ENCODE peak calls at places on chromosomes 2 and 18, in eight cellular contexts. One of them, this sample, is unnamed. For H3K4me1, the result is how much of the 10 kb centered on the place peaks cover.

GRCh38 chr2:25341753-25342371 is at the start of gene DNMT3A:
- DNase-seq in HepG2: no peak
- DNase-seq in ovary: peak
- DNase-seq in upper lobe of left lung: no peak
- DNase-seq in sigmoid colon: peak
- DNase-seq in GM12878: no peak
- DNase-seq in suprapubic skin: no peak
- DNase-seq in A549: no peak
- DNase-seq in this sample: no peak

GRCh38 chr2:241788572-241788971 is 11.9 kb downstream of the GAL3ST2 start:
- DNase-seq in upper lobe of left lung: no peak
- DNase-seq in ovary: no peak
- DNase-seq in A549: no peak
- DNase-seq in GM12878: peak
- DNase-seq in sigmoid colon: no peak
- DNase-seq in HepG2: no peak
- DNase-seq in suprapubic skin: no peak
- DNase-seq in this sample: no peak

GRCh38 chr18:40473221-40473620 is 1481.8 kb upstream of the PIK3C3 start:
- DNase-seq in A549: no peak
- DNase-seq in GM12878: no peak
- DNase-seq in suprapubic skin: no peak
- DNase-seq in ovary: no peak
- DNase-seq in upper lobe of left lung: no peak
- DNase-seq in HepG2: no peak
- DNase-seq in sigmoid colon: no peak
- DNase-seq in this sample: no peak

GRCh38 chr2:156903335-156903734 is 354.2 kb upstream of the GALNT5 start:
- DNase-seq in upper lobe of left lung: no peak
- DNase-seq in A549: no peak
- DNase-seq in GM12878: no peak
- DNase-seq in suprapubic skin: no peak
- DNase-seq in ovary: no peak
- DNase-seq in sigmoid colon: no peak
- DNase-seq in HepG2: no peak
- DNase-seq in this sample: no peak

GRCh38 chr2:238061310-238062202 is 755 bp downstream of the SCLY start:
- DNase-seq in A549: peak
- DNase-seq in ovary: no peak
- DNase-seq in suprapubic skin: peak
- DNase-seq in GM12878: no peak
- DNase-seq in upper lobe of left lung: peak
- DNase-seq in HepG2: peak
- DNase-seq in sigmoid colon: peak
- DNase-seq in this sample: no peak

GRCh38 chr2:19321946-19322345 is 36.5 kb downstream of the OSR1 start:
- DNase-seq in A549: no peak
- DNase-seq in HepG2: peak
- DNase-seq in GM12878: no peak
- DNase-seq in sigmoid colon: no peak
- DNase-seq in upper lobe of left lung: no peak
- DNase-seq in suprapubic skin: no peak
- DNase-seq in ovary: no peak
- DNase-seq in this sample: no peak

GRCh38 chr2:147688252-147688651 is 156.6 kb upstream of the ACVR2A start:
- DNase-seq in ovary: no peak
- DNase-seq in suprapubic skin: no peak
- DNase-seq in HepG2: no peak
- DNase-seq in A549: no peak
- DNase-seq in upper lobe of left lung: no peak
- DNase-seq in GM12878: no peak
- DNase-seq in sigmoid colon: no peak
- DNase-seq in this sample: peak

GRCh38 chr2:179376881-179377280 is 112.2 kb upstream of the SESTD1 start:
- DNase-seq in sigmoid colon: no peak
- DNase-seq in suprapubic skin: no peak
- DNase-seq in upper lobe of left lung: no peak
- DNase-seq in HepG2: no peak
- DNase-seq in GM12878: no peak
- DNase-seq in ovary: no peak
- DNase-seq in A549: no peak
- DNase-seq in this sample: no peak

GRCh38 chr2:161250864-161251436 is 57.3 kb upstream of the PSMD14 start:
- DNase-seq in HepG2: peak
- DNase-seq in GM12878: no peak
- DNase-seq in ovary: no peak
- DNase-seq in sigmoid colon: no peak
- DNase-seq in A549: peak
- DNase-seq in suprapubic skin: no peak
- DNase-seq in upper lobe of left lung: no peak
- DNase-seq in this sample: no peak

GRCh38 chr18:54923339-54923956 is 35.8 kb downstream of the CCDC68 start:
- DNase-seq in upper lobe of left lung: peak
- DNase-seq in A549: no peak
- DNase-seq in suprapubic skin: no peak
- DNase-seq in sigmoid colon: no peak
- DNase-seq in ovary: no peak
- DNase-seq in HepG2: peak
- DNase-seq in GM12878: no peak
- DNase-seq in this sample: no peak

GRCh38 chr18:48543228-48543627 is 4.4 kb downstream of the CTIF start:
- DNase-seq in HepG2: peak
- DNase-seq in ovary: no peak
- DNase-seq in suprapubic skin: no peak
- DNase-seq in sigmoid colon: no peak
- DNase-seq in upper lobe of left lung: no peak
- DNase-seq in A549: no peak
- DNase-seq in GM12878: no peak
- DNase-seq in this sample: no peak

GRCh38 chr2:138893746-138894145 is 113.6 kb upstream of the NXPH2 start:
- DNase-seq in sigmoid colon: no peak
- DNase-seq in GM12878: no peak
- DNase-seq in A549: no peak
- DNase-seq in suprapubic skin: no peak
- DNase-seq in HepG2: no peak
- DNase-seq in ovary: no peak
- DNase-seq in upper lobe of left lung: no peak
- DNase-seq in this sample: no peak

GRCh38 chr2:214410918-214411554 is at the start of gene VWC2L:
- DNase-seq in GM12878: no peak
- DNase-seq in suprapubic skin: no peak
- DNase-seq in ovary: peak
- DNase-seq in sigmoid colon: no peak
- DNase-seq in upper lobe of left lung: peak
- DNase-seq in HepG2: peak
- DNase-seq in A549: peak
- DNase-seq in this sample: no peak

GRCh38 chr2:46164581-46165301 is 132.5 kb upstream of the EPAS1 start:
- DNase-seq in upper lobe of left lung: peak
- DNase-seq in HepG2: no peak
- DNase-seq in A549: peak
- DNase-seq in GM12878: no peak
- DNase-seq in sigmoid colon: peak
- DNase-seq in ovary: peak
- DNase-seq in suprapubic skin: peak
- DNase-seq in this sample: peak

GRCh38 chr18:55266981-55267380 is 307.7 kb upstream of the CCDC68 start:
- DNase-seq in A549: no peak
- DNase-seq in upper lobe of left lung: no peak
- DNase-seq in sigmoid colon: no peak
- DNase-seq in GM12878: no peak
- DNase-seq in HepG2: no peak
- DNase-seq in ovary: no peak
- DNase-seq in suprapubic skin: no peak
- DNase-seq in this sample: no peak

GRCh38 chr2:239873656-239874635 is 151.2 kb downstream of the NDUFA10 start:
- DNase-seq in suprapubic skin: no peak
- DNase-seq in A549: no peak
- DNase-seq in ovary: no peak
- DNase-seq in sigmoid colon: no peak
- DNase-seq in GM12878: no peak
- DNase-seq in upper lobe of left lung: peak
- DNase-seq in HepG2: no peak
- DNase-seq in this sample: peak

GRCh38 chr2:227038550-227039189 is 125.3 kb downstream of the COL4A4 start:
- DNase-seq in suprapubic skin: no peak
- DNase-seq in GM12878: no peak
- DNase-seq in sigmoid colon: no peak
- DNase-seq in HepG2: peak
- DNase-seq in ovary: no peak
- DNase-seq in A549: no peak
- DNase-seq in upper lobe of left lung: no peak
- DNase-seq in this sample: no peak

GRCh38 chr2:227871375-227871788 is at the start of gene DAW1:
- DNase-seq in suprapubic skin: peak
- DNase-seq in ovary: peak
- DNase-seq in HepG2: peak
- DNase-seq in sigmoid colon: no peak
- DNase-seq in GM12878: no peak
- DNase-seq in A549: no peak
- DNase-seq in upper lobe of left lung: peak
- DNase-seq in this sample: no peak

GRCh38 chr18:47417807-47418206 is 166.3 kb upstream of the SKOR2 start:
- DNase-seq in HepG2: no peak
- DNase-seq in GM12878: no peak
- DNase-seq in sigmoid colon: no peak
- DNase-seq in A549: no peak
- DNase-seq in ovary: no peak
- DNase-seq in suprapubic skin: no peak
- DNase-seq in upper lobe of left lung: no peak
- DNase-seq in this sample: no peak

GRCh38 chr2:100940766-100941645 is 61.1 kb upstream of the RPL31 start:
- DNase-seq in A549: no peak
- DNase-seq in sigmoid colon: no peak
- DNase-seq in upper lobe of left lung: no peak
- DNase-seq in HepG2: no peak
- DNase-seq in GM12878: no peak
- DNase-seq in suprapubic skin: no peak
- DNase-seq in ovary: no peak
- DNase-seq in this sample: no peak
- TF ChIP-seq EP300 in A549: no peak
- TF ChIP-seq EP300 in sigmoid colon: no peak
- TF ChIP-seq EP300 in upper lobe of left lung: no peak
- TF ChIP-seq EP300 in HepG2: no peak
- TF ChIP-seq EP300 in GM12878: no peak
- TF ChIP-seq EP300 in suprapubic skin: no peak
- TF ChIP-seq EP300 in ovary: no peak
- TF ChIP-seq EP300 in this sample: no peak

GRCh38 chr2:42128731-42129486 is 40.2 kb upstream of the EML4 start:
- DNase-seq in GM12878: no peak
- DNase-seq in sigmoid colon: no peak
- DNase-seq in suprapubic skin: no peak
- DNase-seq in A549: no peak
- DNase-seq in upper lobe of left lung: no peak
- DNase-seq in HepG2: no peak
- DNase-seq in ovary: no peak
- DNase-seq in this sample: no peak
- H3K4me1 ChIP-seq in GM12878: half or more
- H3K4me1 ChIP-seq in sigmoid colon: under half
- H3K4me1 ChIP-seq in suprapubic skin: half or more
- H3K4me1 ChIP-seq in A549: half or more
- H3K4me1 ChIP-seq in upper lobe of left lung: under half
- H3K4me1 ChIP-seq in HepG2: half or more
- H3K4me1 ChIP-seq in ovary: under half
- H3K4me1 ChIP-seq in this sample: half or more

GRCh38 chr2:132668986-132669853 is 785 bp downstream of the LYPD1 start:
- DNase-seq in upper lobe of left lung: no peak
- DNase-seq in ovary: no peak
- DNase-seq in sigmoid colon: no peak
- DNase-seq in A549: no peak
- DNase-seq in GM12878: no peak
- DNase-seq in HepG2: no peak
- DNase-seq in suprapubic skin: no peak
- DNase-seq in this sample: no peak

GRCh38 chr2:132668189-132668833 is 1.7 kb downstream of the LYPD1 start:
- DNase-seq in sigmoid colon: no peak
- DNase-seq in suprapubic skin: no peak
- DNase-seq in GM12878: no peak
- DNase-seq in ovary: no peak
- DNase-seq in upper lobe of left lung: no peak
- DNase-seq in HepG2: no peak
- DNase-seq in A549: peak
- DNase-seq in this sample: no peak

GRCh38 chr2:132670104-132670960 is at the start of gene LYPD1:
- DNase-seq in suprapubic skin: no peak
- DNase-seq in GM12878: no peak
- DNase-seq in HepG2: no peak
- DNase-seq in A549: no peak
- DNase-seq in ovary: no peak
- DNase-seq in sigmoid colon: peak
- DNase-seq in upper lobe of left lung: no peak
- DNase-seq in this sample: no peak

GRCh38 chr2:132670961-132671781 is 1.2 kb upstream of the LYPD1 start:
- DNase-seq in ovary: no peak
- DNase-seq in upper lobe of left lung: no peak
- DNase-seq in A549: peak
- DNase-seq in HepG2: no peak
- DNase-seq in suprapubic skin: no peak
- DNase-seq in GM12878: no peak
- DNase-seq in sigmoid colon: no peak
- DNase-seq in this sample: no peak

GRCh38 chr2:132669854-132670103 is 226 bp downstream of the LYPD1 start:
- DNase-seq in sigmoid colon: no peak
- DNase-seq in upper lobe of left lung: no peak
- DNase-seq in ovary: no peak
- DNase-seq in suprapubic skin: no peak
- DNase-seq in HepG2: no peak
- DNase-seq in GM12878: no peak
- DNase-seq in A549: peak
- DNase-seq in this sample: no peak
- TF ChIP-seq EP300 in sigmoid colon: no peak
- TF ChIP-seq EP300 in upper lobe of left lung: no peak
- TF ChIP-seq EP300 in ovary: no peak
- TF ChIP-seq EP300 in suprapubic skin: no peak
- TF ChIP-seq EP300 in HepG2: no peak
- TF ChIP-seq EP300 in GM12878: no peak
- TF ChIP-seq EP300 in A549: no peak
- TF ChIP-seq EP300 in this sample: no peak

DNA sequence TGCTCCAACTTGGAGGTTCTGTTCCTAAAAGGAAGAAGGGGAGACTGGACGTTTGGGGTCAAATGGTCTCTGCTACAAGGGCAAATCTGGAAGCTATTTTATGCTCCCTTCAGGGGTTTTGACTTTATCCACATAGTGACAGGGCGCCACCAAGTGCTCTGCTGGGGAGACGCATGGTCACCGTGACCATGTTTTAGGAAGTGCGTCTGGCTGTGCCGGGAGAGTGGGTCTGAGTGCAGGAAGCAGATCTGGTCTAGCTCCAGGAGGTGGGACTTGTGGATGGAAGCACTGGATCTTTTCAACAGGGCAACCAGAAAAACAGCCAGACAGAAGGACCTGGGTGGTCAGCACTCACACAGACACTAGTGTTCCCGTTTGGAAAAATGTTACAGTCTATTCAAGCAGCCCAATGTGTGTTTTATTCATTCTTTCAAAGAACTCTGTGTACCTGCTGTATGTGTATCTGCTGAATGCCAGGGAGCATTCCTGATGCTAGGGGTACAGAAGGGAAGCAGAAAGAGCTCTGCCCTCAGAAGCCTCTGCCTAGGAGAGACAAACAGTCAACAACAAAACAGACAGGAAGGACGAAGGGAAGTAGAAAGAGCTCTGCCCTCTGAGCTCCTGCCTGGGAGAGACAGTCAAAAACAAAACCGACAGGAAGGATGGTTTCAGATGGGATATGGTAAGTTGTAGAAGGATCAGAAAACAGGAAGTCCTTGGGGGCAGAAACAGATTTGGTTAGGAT is 14.3 kb downstream of the IMPA2 start:
- DNase-seq in HepG2: peak
- DNase-seq in A549: peak
- DNase-seq in ovary: peak
- DNase-seq in upper lobe of left lung: peak
- DNase-seq in sigmoid colon: peak
- DNase-seq in GM12878: no peak
- DNase-seq in suprapubic skin: peak
- DNase-seq in this sample: no peak
- H3K4me1 ChIP-seq in HepG2: half or more
- H3K4me1 ChIP-seq in A549: under half
- H3K4me1 ChIP-seq in ovary: under half
- H3K4me1 ChIP-seq in upper lobe of left lung: under half
- H3K4me1 ChIP-seq in sigmoid colon: under half
- H3K4me1 ChIP-seq in GM12878: under half
- H3K4me1 ChIP-seq in suprapubic skin: under half
- H3K4me1 ChIP-seq in this sample: half or more

This sample was measured in esophagus muscularis mucosa.